ENCODE peak calls at places on chromosome 4, in six cellular contexts. One of them, this sample, is unnamed.

GRCh38 chr4:7854211-7854610 is 85.5 kb downstream of the AFAP1 start:
- DNase-seq in H1: no peak
- DNase-seq in HepG2: no peak
- DNase-seq in K562: no peak
- DNase-seq in GM12891: no peak
- DNase-seq in GM12878: no peak
- DNase-seq in this sample: no peak

GRCh38 chr4:4852591-4853362 is 6.7 kb upstream of the MSX1 start:
- DNase-seq in K562: peak
- DNase-seq in H1: no peak
- DNase-seq in HepG2: no peak
- DNase-seq in GM12891: no peak
- DNase-seq in GM12878: no peak
- DNase-seq in this sample: no peak

GRCh38 chr4:86058621-86059020 is 301.2 kb downstream of the MAPK10 start:
- DNase-seq in HepG2: no peak
- DNase-seq in H1: no peak
- DNase-seq in K562: no peak
- DNase-seq in GM12891: no peak
- DNase-seq in GM12878: no peak
- DNase-seq in this sample: no peak

GRCh38 chr4:95548738-95549245 is at the start of gene UNC5C:
- DNase-seq in K562: no peak
- DNase-seq in GM12878: no peak
- DNase-seq in GM12891: no peak
- DNase-seq in H1: no peak
- DNase-seq in HepG2: no peak
- DNase-seq in this sample: no peak

GRCh38 chr4:110586137-110586850 is 36.6 kb downstream of the PITX2 start:
- DNase-seq in K562: no peak
- DNase-seq in GM12878: no peak
- DNase-seq in HepG2: no peak
- DNase-seq in GM12891: no peak
- DNase-seq in H1: no peak
- DNase-seq in this sample: no peak

GRCh38 chr4:58833126-58833525 is 1722.9 kb upstream of the IGFBP7 start:
- DNase-seq in K562: no peak
- DNase-seq in GM12878: no peak
- DNase-seq in GM12891: no peak
- DNase-seq in H1: no peak
- DNase-seq in HepG2: no peak
- DNase-seq in this sample: no peak

GRCh38 chr4:7179158-7179557 is 13.2 kb upstream of the SORCS2 start:
- DNase-seq in K562: no peak
- DNase-seq in GM12878: no peak
- DNase-seq in HepG2: no peak
- DNase-seq in GM12891: no peak
- DNase-seq in H1: no peak
- DNase-seq in this sample: no peak

GRCh38 chr4:48078862-48079655 is 55.0 kb downstream of the TXK start:
- DNase-seq in GM12891: no peak
- DNase-seq in H1: no peak
- DNase-seq in K562: no peak
- DNase-seq in GM12878: no peak
- DNase-seq in HepG2: no peak
- DNase-seq in this sample: no peak

GRCh38 chr4:4871267-4872147 is 12.0 kb downstream of the MSX1 start:
- DNase-seq in H1: no peak
- DNase-seq in HepG2: no peak
- DNase-seq in K562: no peak
- DNase-seq in GM12891: no peak
- DNase-seq in GM12878: no peak
- DNase-seq in this sample: no peak

GRCh38 chr4:84965558-84966381 is 720 bp downstream of the WDFY3 start:
- DNase-seq in GM12891: peak
- DNase-seq in H1: no peak
- DNase-seq in GM12878: no peak
- DNase-seq in K562: peak
- DNase-seq in HepG2: peak
- DNase-seq in this sample: no peak

GRCh38 chr4:84968936-84969335 is 2.4 kb upstream of the WDFY3 start:
- DNase-seq in GM12878: no peak
- DNase-seq in K562: no peak
- DNase-seq in H1: no peak
- DNase-seq in HepG2: no peak
- DNase-seq in GM12891: no peak
- DNase-seq in this sample: no peak

GRCh38 chr4:84964995-84965557 is 1.4 kb downstream of the WDFY3 start:
- DNase-seq in H1: no peak
- DNase-seq in GM12878: no peak
- DNase-seq in HepG2: no peak
- DNase-seq in K562: no peak
- DNase-seq in GM12891: no peak
- DNase-seq in this sample: no peak

GRCh38 chr4:84966382-84967291 is at the start of gene WDFY3:
- DNase-seq in H1: peak
- DNase-seq in GM12878: no peak
- DNase-seq in K562: peak
- DNase-seq in HepG2: peak
- DNase-seq in GM12891: peak
- DNase-seq in this sample: no peak

GRCh38 chr4:84967292-84967651 is 782 bp upstream of the WDFY3 start:
- DNase-seq in GM12878: no peak
- DNase-seq in K562: no peak
- DNase-seq in HepG2: no peak
- DNase-seq in H1: no peak
- DNase-seq in GM12891: no peak
- DNase-seq in this sample: no peak
- TF ChIP-seq POLR2AphosphoS5 in GM12878: no peak
- TF ChIP-seq POLR2AphosphoS5 in K562: no peak
- TF ChIP-seq POLR2AphosphoS5 in HepG2: no peak
- TF ChIP-seq POLR2AphosphoS5 in H1: no peak
- TF ChIP-seq POLR2AphosphoS5 in GM12891: no peak
- TF ChIP-seq POLR2AphosphoS5 in this sample: no peak

DNA sequence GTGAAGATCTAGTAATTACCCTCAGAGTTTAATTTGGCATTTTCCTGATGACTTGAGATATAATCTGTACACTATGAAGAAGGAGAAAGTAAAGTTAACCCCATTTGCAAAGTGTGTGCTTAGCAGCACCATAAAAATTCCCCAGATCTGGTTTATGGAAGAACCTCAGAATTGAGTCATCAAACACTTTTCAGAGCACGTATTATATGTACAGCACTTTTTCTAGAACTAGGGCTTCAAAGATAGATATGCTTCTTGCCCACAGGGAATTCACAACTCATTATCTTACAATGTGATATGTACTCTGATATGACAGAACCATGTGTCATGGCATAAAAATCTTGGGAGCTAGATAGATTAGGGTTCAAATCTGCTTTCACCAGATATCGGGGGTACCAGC is 150.9 kb downstream of the SLC10A7 start:
- DNase-seq in GM12891: no peak
- DNase-seq in K562: no peak
- DNase-seq in GM12878: no peak
- DNase-seq in H1: no peak
- DNase-seq in HepG2: no peak
- DNase-seq in this sample: no peak
- TF ChIP-seq TAF1 in GM12891: no peak
- TF ChIP-seq TAF1 in K562: no peak
- TF ChIP-seq TAF1 in GM12878: no peak
- TF ChIP-seq TAF1 in H1: no peak
- TF ChIP-seq TAF1 in HepG2: no peak
- TF ChIP-seq TAF1 in this sample: no peak

GRCh38 chr4:41390661-41391060 is 133.9 kb downstream of the UCHL1 start:
- DNase-seq in H1: no peak
- DNase-seq in K562: no peak
- DNase-seq in HepG2: no peak
- DNase-seq in GM12878: no peak
- DNase-seq in GM12891: no peak
- DNase-seq in this sample: no peak

GRCh38 chr4:41396214-41396613 is 139.5 kb downstream of the UCHL1 start:
- DNase-seq in GM12878: no peak
- DNase-seq in HepG2: no peak
- DNase-seq in H1: no peak
- DNase-seq in K562: no peak
- DNase-seq in GM12891: no peak
- DNase-seq in this sample: no peak

GRCh38 chr4:41389356-41389755 is 132.6 kb downstream of the UCHL1 start:
- DNase-seq in HepG2: no peak
- DNase-seq in H1: no peak
- DNase-seq in GM12891: no peak
- DNase-seq in K562: no peak
- DNase-seq in GM12878: no peak
- DNase-seq in this sample: no peak

GRCh38 chr4:41394362-41394960 is 137.7 kb downstream of the UCHL1 start:
- DNase-seq in H1: no peak
- DNase-seq in HepG2: no peak
- DNase-seq in GM12891: no peak
- DNase-seq in K562: no peak
- DNase-seq in GM12878: no peak
- DNase-seq in this sample: no peak

GRCh38 chr4:41391271-41391670 is 134.5 kb downstream of the UCHL1 start:
- DNase-seq in HepG2: no peak
- DNase-seq in GM12891: no peak
- DNase-seq in H1: no peak
- DNase-seq in GM12878: no peak
- DNase-seq in K562: no peak
- DNase-seq in this sample: no peak
- TF ChIP-seq POLR2A in HepG2: no peak
- TF ChIP-seq POLR2A in GM12891: no peak
- TF ChIP-seq POLR2A in H1: no peak
- TF ChIP-seq POLR2A in GM12878: no peak
- TF ChIP-seq POLR2A in K562: no peak
- TF ChIP-seq POLR2A in this sample: no peak

GRCh38 chr4:161273607-161274006 is 890.2 kb downstream of the FSTL5 start:
- DNase-seq in HepG2: no peak
- DNase-seq in GM12878: no peak
- DNase-seq in K562: no peak
- DNase-seq in GM12891: no peak
- DNase-seq in H1: no peak
- DNase-seq in this sample: no peak
- TF ChIP-seq POLR2AphosphoS5 in HepG2: no peak
- TF ChIP-seq POLR2AphosphoS5 in GM12878: no peak
- TF ChIP-seq POLR2AphosphoS5 in K562: no peak
- TF ChIP-seq POLR2AphosphoS5 in GM12891: no peak
- TF ChIP-seq POLR2AphosphoS5 in H1: no peak
- TF ChIP-seq POLR2AphosphoS5 in this sample: no peak

DNA sequence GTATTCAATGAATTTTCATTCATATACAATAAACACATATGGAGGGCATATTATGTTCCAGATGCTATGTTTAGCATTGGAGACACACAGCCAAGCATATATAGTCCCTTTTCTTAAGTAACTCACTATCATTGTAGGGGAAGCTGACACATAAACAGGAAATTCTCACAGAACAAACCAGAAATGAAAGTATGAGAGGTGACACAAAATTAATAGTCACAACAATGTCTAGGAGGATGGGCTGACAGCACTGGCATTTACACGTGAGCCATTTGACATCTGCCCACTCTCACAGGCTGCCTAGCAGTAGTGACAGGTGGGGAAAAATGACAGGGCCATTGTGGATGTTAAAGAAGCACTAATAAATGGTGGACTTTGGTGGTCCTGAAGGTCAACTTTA is 2.6 kb upstream of the CNOT6L start:
- DNase-seq in HepG2: no peak
- DNase-seq in K562: no peak
- DNase-seq in GM12891: no peak
- DNase-seq in H1: no peak
- DNase-seq in GM12878: no peak
- DNase-seq in this sample: no peak
- TF ChIP-seq TAF1 in HepG2: no peak
- TF ChIP-seq TAF1 in K562: no peak
- TF ChIP-seq TAF1 in GM12891: no peak
- TF ChIP-seq TAF1 in H1: no peak
- TF ChIP-seq TAF1 in GM12878: no peak
- TF ChIP-seq TAF1 in this sample: no peak

GRCh38 chr4:153553820-153554173 is 87.6 kb downstream of the TMEM131L start:
- DNase-seq in HepG2: no peak
- DNase-seq in GM12891: no peak
- DNase-seq in GM12878: no peak
- DNase-seq in H1: no peak
- DNase-seq in K562: no peak
- DNase-seq in this sample: no peak
- TF ChIP-seq POLR2A in HepG2: no peak
- TF ChIP-seq POLR2A in GM12891: no peak
- TF ChIP-seq POLR2A in GM12878: no peak
- TF ChIP-seq POLR2A in H1: no peak
- TF ChIP-seq POLR2A in K562: no peak
- TF ChIP-seq POLR2A in this sample: no peak

GRCh38 chr4:88729146-88729755 is 31.6 kb upstream of the NAP1L5 start:
- DNase-seq in GM12891: no peak
- DNase-seq in H1: no peak
- DNase-seq in K562: no peak
- DNase-seq in GM12878: no peak
- DNase-seq in HepG2: no peak
- DNase-seq in this sample: no peak
- TF ChIP-seq POLR2AphosphoS5 in GM12891: no peak
- TF ChIP-seq POLR2AphosphoS5 in H1: no peak
- TF ChIP-seq POLR2AphosphoS5 in K562: no peak
- TF ChIP-seq POLR2AphosphoS5 in GM12878: no peak
- TF ChIP-seq POLR2AphosphoS5 in HepG2: no peak
- TF ChIP-seq POLR2AphosphoS5 in this sample: no peak

GRCh38 chr4:54192811-54193210 is 36.3 kb upstream of the PDGFRA start:
- DNase-seq in K562: no peak
- DNase-seq in H1: no peak
- DNase-seq in GM12878: no peak
- DNase-seq in GM12891: no peak
- DNase-seq in HepG2: no peak
- DNase-seq in this sample: no peak

GRCh38 chr4:54186371-54186770 is 42.7 kb upstream of the PDGFRA start:
- DNase-seq in K562: no peak
- DNase-seq in H1: no peak
- DNase-seq in GM12878: no peak
- DNase-seq in HepG2: no peak
- DNase-seq in GM12891: no peak
- DNase-seq in this sample: no peak

GRCh38 chr4:54185871-54186270 is 43.2 kb upstream of the PDGFRA start:
- DNase-seq in HepG2: no peak
- DNase-seq in GM12878: no peak
- DNase-seq in H1: no peak
- DNase-seq in K562: no peak
- DNase-seq in GM12891: no peak
- DNase-seq in this sample: no peak

GRCh38 chr4:54187148-54187547 is 41.9 kb upstream of the PDGFRA start:
- DNase-seq in HepG2: no peak
- DNase-seq in GM12878: no peak
- DNase-seq in H1: no peak
- DNase-seq in K562: no peak
- DNase-seq in GM12891: no peak
- DNase-seq in this sample: no peak

DNA sequence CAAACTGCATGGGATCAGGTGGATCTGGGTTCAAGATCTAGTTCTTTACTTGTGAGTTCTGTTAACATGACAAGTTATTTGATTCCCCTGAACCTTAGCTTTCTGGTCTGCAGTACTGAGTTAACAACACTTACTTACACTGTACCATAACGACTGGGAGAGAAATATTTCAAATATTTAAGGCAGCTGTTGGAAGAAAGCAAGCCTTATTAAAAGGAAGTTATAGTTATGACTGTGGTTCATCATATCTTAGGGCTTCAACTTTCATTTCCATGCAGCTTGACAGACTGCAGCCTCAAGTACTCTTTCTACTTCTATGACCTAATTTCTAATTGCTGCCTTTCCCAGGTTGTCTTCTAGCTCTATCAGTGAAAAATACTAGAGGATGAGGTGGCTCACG is 40.0 kb upstream of the PDGFRA start:
- DNase-seq in H1: no peak
- DNase-seq in GM12878: no peak
- DNase-seq in HepG2: no peak
- DNase-seq in K562: no peak
- DNase-seq in GM12891: no peak
- DNase-seq in this sample: no peak
- TF ChIP-seq TAF1 in H1: no peak
- TF ChIP-seq TAF1 in GM12878: no peak
- TF ChIP-seq TAF1 in HepG2: no peak
- TF ChIP-seq TAF1 in K562: no peak
- TF ChIP-seq TAF1 in GM12891: no peak
- TF ChIP-seq TAF1 in this sample: no peak